ENCODE peak calls at places on chromosomes 6 and 20, in five cellular contexts. I is activated naive CD8-positive, alpha-beta T cell treated with anti-CD3 and anti-CD28 coated beads, Interleukin-2, amount 50 U/mL, for 24 hours; J is Right ventricle myocardium superior; Z is iris pigment epithelial cell; G is left ventricle myocardium inferior. S is an unnamed sample.

GRCh38 chr6:94121094-94121493 is 701.7 kb upstream of the EPHA7 start:
- DNase-seq in I (no peak), G (no peak), Z (no peak), J (no peak), S (no peak)

GRCh38 chr20:44496976-44497375 is 21.3 kb downstream of the TTPAL start:
- DNase-seq in G (no peak), Z (peak; percentile 93), J (no peak), I (peak; percentile 37), S (no peak)

GRCh38 chr6:3849681-3850450 is 693 bp downstream of the FAM50B start:
- DNase-seq in Z (peak; percentile 9), I (no peak), J (peak; percentile 57), G (peak; percentile 26), S (peak; percentile 59)

GRCh38 chr6:1126036-1126435 is 185.9 kb upstream of the FOXQ1 start:
- DNase-seq in G (no peak), J (no peak), Z (no peak), I (no peak), S (no peak)

GRCh38 chr6:54813901-54814300 is 32.7 kb upstream of the FAM83B start:
- DNase-seq in I (no peak), G (no peak), Z (peak; percentile 63), J (no peak), S (no peak)

GRCh38 chr20:63044204-63044600 is 37.4 kb upstream of the BHLHE23 start:
- DNase-seq in G (no peak), I (no peak), Z (no peak), J (peak; percentile 5), S (peak; percentile 20)

GRCh38 chr6:111185954-111186353 is 98.7 kb downstream of the SLC16A10 start:
- DNase-seq in I (no peak), Z (no peak), J (no peak), G (no peak), S (no peak)

GRCh38 chr6:125994659-125995488 is 8.5 kb downstream of the TRMT11 start:
- DNase-seq in J (no peak), I (no peak), Z (no peak), G (no peak), S (no peak)

GRCh38 chr6:149190228-149190831 is 127.2 kb upstream of the TAB2 start:
- DNase-seq in G (peak; percentile 20), I (peak; percentile 68), Z (peak; percentile 54), J (peak; percentile 58), S (peak; percentile 72)

GRCh38 chr20:47353697-47354387 is 2.7 kb downstream of the ZMYND8 start:
- DNase-seq in G (no peak), J (no peak), Z (peak; percentile 71), I (no peak), S (peak; percentile 2)

GRCh38 chr6:109853426-109853825 is 124.7 kb upstream of the GPR6 start:
- DNase-seq in J (no peak), I (no peak), Z (no peak), G (no peak), S (no peak)

GRCh38 chr6:152301021-152301805 is 335.9 kb downstream of the SYNE1 start:
- DNase-seq in G (no peak), Z (peak; percentile 86), I (no peak), J (no peak), S (no peak)

GRCh38 chr6:47265971-47266370 is 43.7 kb downstream of the TNFRSF21 start:
- DNase-seq in J (no peak), I (no peak), Z (no peak), G (no peak), S (no peak)

S was measured in lower lobe of right lung.